ENCODE peak calls at places on chromosomes 13 and 19, in ten cellular contexts. W, L, G, T, B, K, X, Z, Y and S are unnamed samples. For H3K9me3, the result is how much of the 10 kb centered on the place peaks cover.

GRCh38 chr19:5204212-5204611 is 136.4 kb downstream of the PTPRS start:
- DNase-seq in K (no peak), G (no peak), T (no peak), W (no peak), L (no peak), X (no peak), Y (no peak), Z (no peak), B (no peak), S (no peak)

GRCh38 chr13:22074403-22074802 is 403.5 kb downstream of the FGF9 start:
- DNase-seq in Y (no peak), K (no peak), Z (no peak), G (no peak), L (no peak), B (no peak), X (no peak), W (no peak), T (no peak), S (no peak)

GRCh38 chr19:35090160-35090794 is 25.3 kb upstream of the FXYD3 start:
- DNase-seq in W (peak), K (no peak), T (peak), G (no peak), Y (no peak), Z (no peak), X (no peak), B (peak), L (peak), S (peak)

GRCh38 chr13:51806571-51806970 is 2.6 kb upstream of the DHRS12 start:
- DNase-seq in K (no peak), Y (no peak), Z (no peak), T (peak), X (no peak), L (no peak), B (peak), W (no peak), G (no peak), S (peak)

GRCh38 chr13:96279904-96280303 is 190.0 kb downstream of the HS6ST3 start:
- DNase-seq in L (no peak), Y (no peak), Z (no peak), B (no peak), W (no peak), T (no peak), G (no peak), X (no peak), K (no peak), S (no peak)

GRCh38 chr19:29467824-29468401 is 57.9 kb upstream of the VSTM2B start:
- DNase-seq in W (no peak), K (no peak), T (no peak), L (no peak), Y (no peak), G (no peak), B (no peak), Z (no peak), X (no peak), S (peak)

GRCh38 chr13:41457589-41458186 is 338 bp downstream of the RGCC start:
- DNase-seq in T (no peak), G (no peak), B (no peak), Z (no peak), K (peak), L (peak), Y (no peak), W (no peak), X (no peak), S (no peak)

GRCh38 chr19:46731007-46731501 is 14.1 kb upstream of the PRKD2 start:
- DNase-seq in G (peak), K (peak), W (no peak), T (peak), B (no peak), L (peak), X (no peak), Z (no peak), Y (peak), S (peak)

GRCh38 chr13:48579167-48579918 is 46.5 kb upstream of the RCBTB2 start:
- DNase-seq in Z (no peak), B (no peak), G (no peak), K (no peak), T (peak), X (no peak), L (no peak), Y (no peak), W (peak), S (no peak)

GRCh38 chr13:65719831-65720230 is 1510.3 kb downstream of the PCDH9 start:
- DNase-seq in G (no peak), X (no peak), L (no peak), W (no peak), Y (no peak), T (no peak), K (no peak), B (no peak), Z (no peak), S (no peak)

GRCh38 chr19:40466219-40467006 is at the start of gene SPTBN4:
- DNase-seq in L (peak), T (no peak), K (peak), X (peak), B (peak), Y (no peak), Z (no peak), W (no peak), G (no peak), S (no peak)

GRCh38 chr19:38506723-38507550 is 73.4 kb downstream of the RYR1 start:
- DNase-seq in B (peak), Y (no peak), L (peak), G (peak), K (peak), X (no peak), W (no peak), T (peak), Z (peak), S (peak)

GRCh38 chr19:13976446-13976845 is 24.1 kb downstream of the DCAF15 start:
- DNase-seq in W (no peak), Y (no peak), X (no peak), T (no peak), Z (no peak), L (no peak), K (no peak), G (no peak), B (no peak), S (no peak)

GRCh38 chr19:38361633-38362075 is 12.7 kb upstream of the PSMD8 start:
- DNase-seq in T (peak), K (peak), L (peak), W (peak), X (peak), Z (peak), Y (no peak), B (peak), G (peak), S (peak)

GRCh38 chr13:71021810-71022422 is 845.1 kb downstream of the DACH1 start:
- DNase-seq in T (no peak), G (no peak), W (no peak), B (no peak), Y (no peak), L (no peak), K (no peak), X (no peak), Z (no peak), S (no peak)

GRCh38 chr19:41426952-41427646 is at the start of gene B3GNT8:
- DNase-seq in B (peak), K (peak), X (peak), T (peak), Y (peak), W (peak), G (no peak), Z (peak), L (peak), S (no peak)

GRCh38 chr19:48461982-48462655 is 6.7 kb downstream of the KCNJ14 start:
- DNase-seq in K (no peak), X (no peak), B (no peak), L (peak), G (no peak), T (no peak), Y (no peak), W (no peak), Z (no peak), S (no peak)

GRCh38 chr13:97333983-97334382 is 100.0 kb upstream of the RAP2A start:
- DNase-seq in L (no peak), Z (no peak), G (no peak), Y (no peak), W (no peak), X (no peak), B (no peak), T (no peak), K (no peak), S (no peak)

GRCh38 chr13:114112826-114113322 is 19.5 kb downstream of the RASA3 start:
- DNase-seq in W (no peak), K (peak), Z (peak), Y (no peak), G (no peak), X (peak), L (no peak), B (no peak), T (no peak), S (no peak)

GRCh38 chr13:75481176-75482069 is 546 bp downstream of the TBC1D4 start:
- DNase-seq in G (no peak), Y (no peak), B (peak), W (peak), L (peak), K (peak), X (no peak), T (peak), Z (no peak), S (peak)

GRCh38 chr13:75482070-75482819 is at the start of gene TBC1D4:
- DNase-seq in T (peak), X (peak), L (peak), Z (peak), W (peak), B (peak), K (peak), G (peak), Y (peak), S (peak)

GRCh38 chr13:75485286-75486062 is 3.5 kb upstream of the TBC1D4 start:
- DNase-seq in Y (no peak), G (no peak), K (no peak), W (no peak), T (no peak), X (no peak), L (no peak), B (no peak), Z (no peak), S (peak)

GRCh38 chr13:75480691-75481175 is 1.2 kb downstream of the TBC1D4 start:
- DNase-seq in G (no peak), Z (peak), B (peak), L (peak), Y (no peak), W (peak), T (peak), X (peak), K (peak), S (peak)

GRCh38 chr13:75482820-75483079 is 781 bp upstream of the TBC1D4 start:
- DNase-seq in K (no peak), W (no peak), G (no peak), Y (no peak), L (no peak), Z (no peak), T (no peak), B (no peak), X (no peak), S (no peak)
- H3K9me3 ChIP-seq in K (under half), W (under half), G (under half), Y (under half), L (under half), Z (under half), T (under half), B (under half), X (under half), S (under half)

GRCh38 chr13:36294061-36294460 is 3.6 kb downstream of the CCDC169 start:
- DNase-seq in Y (no peak), B (no peak), T (no peak), W (peak), Z (no peak), G (no peak), K (no peak), X (no peak), L (no peak), S (no peak)

GRCh38 chr13:36282818-36283432 is 14.7 kb downstream of the CCDC169 start:
- DNase-seq in G (no peak), K (no peak), B (no peak), L (no peak), Y (peak), T (no peak), X (no peak), W (no peak), Z (no peak), S (peak)

GRCh38 chr13:36293497-36293896 is 4.1 kb downstream of the CCDC169 start:
- DNase-seq in B (no peak), W (no peak), K (no peak), Z (no peak), G (no peak), T (no peak), X (no peak), Y (no peak), L (no peak), S (no peak)

GRCh38 chr13:36288794-36289391 is 8.7 kb downstream of the CCDC169 start:
- DNase-seq in B (no peak), L (no peak), T (no peak), X (no peak), W (no peak), G (no peak), Y (no peak), K (no peak), Z (no peak), S (peak)
- H3K9me3 ChIP-seq in B (under half), L (under half), T (under half), X (under half), W (under half), G (under half), Y (under half), K (under half), Z (under half), S (under half)

GRCh38 chr19:7623725-7624603 is 5.4 kb downstream of the XAB2 start:
- DNase-seq in G (no peak), T (no peak), Y (no peak), K (no peak), Z (no peak), L (peak), W (no peak), X (no peak), B (no peak), S (no peak)
- H3K9me3 ChIP-seq in G (under half), T (under half), Y (under half), K (under half), Z (under half), L (under half), W (under half), X (under half), B (under half), S (under half)

DNA sequence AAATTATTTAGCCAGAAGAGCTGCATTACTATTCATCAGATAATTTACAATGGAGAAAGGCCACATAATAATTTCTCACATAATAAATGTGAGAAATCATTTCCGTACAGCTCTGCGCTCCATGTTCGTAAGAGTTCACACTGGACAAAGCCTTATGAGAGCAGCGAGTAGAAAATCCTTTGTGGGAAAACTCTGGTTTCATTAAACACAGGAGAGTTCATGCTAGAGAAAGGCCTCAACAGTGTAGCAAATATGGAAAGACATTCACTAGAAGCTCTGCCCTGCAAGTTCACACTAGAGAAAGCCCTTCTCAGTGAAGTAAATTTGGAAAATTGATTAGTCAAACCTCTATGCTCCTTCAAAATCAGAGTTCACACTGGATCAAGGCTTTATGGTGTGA is 8.4 kb downstream of the ZNF776 start:
- DNase-seq in W (no peak), X (no peak), T (no peak), Z (no peak), Y (no peak), B (no peak), L (no peak), K (no peak), G (no peak), S (no peak)
- H3K9me3 ChIP-seq in W (under half), X (half or more), T (half or more), Z (half or more), Y (under half), B (under half), L (half or more), K (half or more), G (under half), S (under half)

DNA sequence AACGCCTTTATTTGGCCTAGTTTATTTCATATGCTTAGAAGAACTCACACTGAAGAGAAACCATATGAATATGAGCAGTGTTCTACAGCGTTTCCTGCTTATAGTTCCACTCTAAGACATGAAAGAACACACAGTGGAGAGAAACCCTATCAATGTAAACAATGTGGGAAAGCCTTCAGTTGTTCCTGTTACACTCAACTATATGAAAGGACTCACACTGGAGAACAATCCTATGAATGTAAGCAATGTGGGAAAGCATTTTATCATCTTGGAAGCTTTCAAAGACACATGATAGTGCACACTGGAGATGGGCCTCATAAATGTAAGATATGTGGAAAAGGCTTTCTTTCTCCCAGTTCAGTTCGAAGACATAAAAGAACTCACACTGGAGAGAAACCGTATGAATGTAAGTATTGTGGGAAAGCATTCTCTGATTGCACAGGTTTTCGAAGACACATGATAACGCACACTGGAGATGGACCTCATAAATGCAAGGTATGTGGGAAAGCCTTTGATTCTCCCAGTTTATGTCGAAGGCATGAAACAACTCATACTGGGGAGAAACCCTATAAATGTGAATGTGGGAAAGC is 13.7 kb downstream of the ZNF441 start:
- DNase-seq in K (no peak), B (no peak), Y (no peak), L (no peak), T (no peak), Z (no peak), W (no peak), G (no peak), X (no peak), S (no peak)
- H3K9me3 ChIP-seq in K (half or more), B (under half), Y (under half), L (half or more), T (half or more), Z (half or more), W (under half), G (under half), X (half or more), S (half or more)

DNA sequence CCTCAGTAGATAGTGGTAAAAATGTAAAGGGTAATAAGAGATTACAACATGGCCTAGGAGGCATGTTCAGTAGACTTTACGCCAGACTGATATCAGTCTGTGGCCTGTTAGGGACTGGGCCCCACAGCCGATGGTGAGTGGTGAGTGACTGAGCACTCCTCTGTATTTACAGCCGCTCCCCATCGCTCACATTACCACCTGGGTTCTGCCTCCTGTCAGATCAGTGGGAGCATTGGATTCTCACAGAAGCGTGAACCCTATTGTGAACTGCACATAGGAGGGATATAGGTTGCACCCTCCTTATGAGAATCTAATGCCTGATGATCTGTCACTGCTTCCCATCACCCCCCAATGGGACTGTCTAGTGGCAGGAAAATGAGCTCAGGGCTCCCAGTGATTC is 17.9 kb downstream of the NLRP11 start:
- DNase-seq in G (no peak), B (no peak), X (no peak), T (no peak), Y (no peak), Z (no peak), K (no peak), W (no peak), L (no peak), S (no peak)
- H3K9me3 ChIP-seq in G (under half), B (under half), X (under half), T (under half), Y (under half), Z (under half), K (under half), W (under half), L (under half), S (under half)

GRCh38 chr19:36340786-36341386 is 38.1 kb downstream of the ZFP14 start:
- DNase-seq in G (no peak), L (no peak), T (no peak), W (no peak), Y (no peak), Z (no peak), X (no peak), B (no peak), K (no peak), S (no peak)
- H3K9me3 ChIP-seq in G (under half), L (half or more), T (half or more), W (under half), Y (under half), Z (half or more), X (half or more), B (under half), K (half or more), S (under half)

GRCh38 chr19:57964761-57965160 is 9.6 kb downstream of the C19orf18 start:
- DNase-seq in T (no peak), W (no peak), L (no peak), G (no peak), Y (no peak), X (no peak), Z (no peak), B (no peak), K (no peak), S (no peak)
- H3K9me3 ChIP-seq in T (half or more), W (under half), L (half or more), G (under half), Y (half or more), X (half or more), Z (half or more), B (under half), K (half or more), S (under half)

GRCh38 chr19:57872450-57872849 is 16.4 kb downstream of the ZNF814 start:
- DNase-seq in T (no peak), B (no peak), G (no peak), K (no peak), Y (no peak), L (no peak), W (no peak), X (no peak), Z (no peak), S (no peak)

GRCh38 chr19:57870225-57870624 is 18.6 kb downstream of the ZNF814 start:
- DNase-seq in Z (no peak), X (no peak), T (no peak), L (no peak), G (no peak), W (no peak), K (no peak), Y (no peak), B (no peak), S (no peak)

DNA sequence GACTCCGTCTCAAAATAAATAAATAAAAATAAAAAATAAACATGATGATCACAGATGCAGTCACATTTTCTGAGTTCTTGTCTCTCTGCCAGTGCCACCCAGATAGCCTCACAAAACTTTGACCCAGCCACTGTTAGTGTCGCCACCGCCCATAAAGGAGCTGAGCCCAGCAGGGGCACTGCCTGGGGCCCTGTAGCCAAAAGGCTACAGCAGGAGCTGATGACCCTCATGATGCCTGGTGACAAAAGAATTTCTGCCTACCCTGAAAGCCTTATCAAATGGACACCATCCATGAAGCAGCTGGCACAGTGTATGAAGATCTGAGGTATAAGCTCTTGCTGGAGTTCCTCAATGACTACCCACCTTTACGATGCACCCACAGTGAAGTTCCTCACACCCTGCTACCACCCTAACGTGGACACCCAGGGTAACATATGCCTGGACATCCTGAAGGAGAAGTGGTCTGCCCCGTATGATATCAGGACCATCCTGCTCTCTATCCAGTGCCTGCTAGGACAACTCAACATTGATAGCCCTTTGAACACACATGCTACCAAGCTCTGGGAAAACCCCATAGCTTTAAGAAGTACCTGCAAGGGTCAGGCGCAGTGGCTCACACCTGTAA is 18.3 kb downstream of the ZNF587 start:
- DNase-seq in B (no peak), L (no peak), Y (no peak), X (no peak), K (no peak), Z (no peak), G (no peak), W (no peak), T (no peak), S (no peak)
- H3K9me3 ChIP-seq in B (under half), L (half or more), Y (half or more), X (half or more), K (half or more), Z (half or more), G (under half), W (under half), T (half or more), S (under half)